ENCODE peak calls at places on chromosomes 7 and 10, in eight cellular contexts. B, N, M, R, K, Y, W and O are unnamed samples. For H3K36me3, the result is how much of the 10 kb centered on the place peaks cover.

GRCh38 chr10:45420453-45421192 is 46.6 kb downstream of the ALOX5 start:
- DNase-seq in K (peak), W (peak), B (peak), N (peak), R (peak), Y (peak), M (peak), O (no peak)

GRCh38 chr10:86400705-86401587 is 34.4 kb upstream of the GRID1 start:
- DNase-seq in B (peak), N (peak), K (no peak), Y (peak), R (peak), M (no peak), W (peak), O (no peak)

GRCh38 chr10:52951819-52952218 is 179.2 kb upstream of the MBL2 start:
- DNase-seq in B (no peak), K (no peak), Y (no peak), N (no peak), M (no peak), R (no peak), W (no peak), O (no peak)

GRCh38 chr7:102833343-102833742 is 79.5 kb upstream of the LRRC17 start:
- DNase-seq in K (no peak), M (no peak), R (no peak), W (no peak), Y (no peak), N (no peak), B (no peak), O (no peak)

GRCh38 chr7:151119902-151120301 is 33.6 kb downstream of the AGAP3 start:
- DNase-seq in M (no peak), B (no peak), Y (no peak), W (no peak), R (no peak), K (no peak), N (no peak), O (no peak)

GRCh38 chr10:32577448-32577847 is 131.5 kb downstream of the CCDC7 start:
- DNase-seq in K (no peak), B (no peak), Y (no peak), N (no peak), R (no peak), M (peak), W (no peak), O (peak)

GRCh38 chr7:134562136-134562535 is 13.2 kb downstream of the AKR1B15 start:
- DNase-seq in N (no peak), W (no peak), Y (no peak), R (no peak), M (peak), K (no peak), B (no peak), O (no peak)

GRCh38 chr7:13948019-13948781 is 41.3 kb downstream of the ETV1 start:
- DNase-seq in M (no peak), Y (no peak), K (no peak), N (no peak), R (no peak), W (no peak), B (no peak), O (no peak)

GRCh38 chr10:86139066-86139657 is 227.4 kb downstream of the GRID1 start:
- DNase-seq in K (no peak), W (no peak), R (no peak), M (no peak), B (no peak), Y (peak), N (no peak), O (no peak)

GRCh38 chr10:19168584-19168983 is 120.0 kb downstream of the MALRD1 start:
- DNase-seq in W (no peak), B (no peak), R (no peak), N (no peak), M (no peak), Y (no peak), K (no peak), O (no peak)

GRCh38 chr10:105843786-105844560 is 1202.9 kb downstream of the SORCS3 start:
- DNase-seq in N (no peak), W (no peak), R (no peak), Y (no peak), M (no peak), B (no peak), K (no peak), O (no peak)

GRCh38 chr7:137970263-137970975 is 31.5 kb downstream of the CREB3L2 start:
- DNase-seq in K (no peak), Y (no peak), W (no peak), N (peak), M (no peak), B (peak), R (no peak), O (peak)

GRCh38 chr10:132793871-132794849 is 8.2 kb upstream of the NKX6-2 start:
- DNase-seq in K (no peak), W (no peak), N (no peak), M (no peak), Y (no peak), R (no peak), B (no peak), O (no peak)

GRCh38 chr7:17939111-17939669 is 1.1 kb downstream of the SNX13 start:
- DNase-seq in W (no peak), B (no peak), Y (no peak), K (no peak), M (no peak), R (no peak), N (no peak), O (no peak)

GRCh38 chr7:22942191-22942590 is 71.7 kb downstream of the HYCC1 start:
- DNase-seq in K (no peak), Y (no peak), N (no peak), M (no peak), R (no peak), B (no peak), W (no peak), O (no peak)

GRCh38 chr7:157276091-157276561 is 60.7 kb upstream of the DNAJB6 start:
- DNase-seq in N (peak), R (no peak), W (no peak), M (no peak), Y (no peak), K (no peak), B (no peak), O (no peak)

GRCh38 chr7:70614237-70614984 is 517.5 kb upstream of the GALNT17 start:
- DNase-seq in N (peak), R (peak), Y (no peak), K (peak), M (no peak), B (peak), W (no peak), O (no peak)

GRCh38 chr10:100157140-100157539 is 28.7 kb downstream of the ERLIN1 start:
- DNase-seq in K (no peak), B (no peak), R (no peak), N (no peak), Y (no peak), M (no peak), W (no peak), O (no peak)

GRCh38 chr7:158008267-158008666 is 579.4 kb downstream of the PTPRN2 start:
- DNase-seq in R (no peak), W (no peak), Y (no peak), N (no peak), K (no peak), M (no peak), B (no peak), O (no peak)

GRCh38 chr7:154431045-154431444 is 378.8 kb downstream of the DPP6 start:
- DNase-seq in Y (no peak), M (no peak), K (no peak), N (no peak), W (no peak), R (no peak), B (no peak), O (no peak)

GRCh38 chr7:26198133-26198780 is 2.3 kb downstream of the HNRNPA2B1 start:
- DNase-seq in R (no peak), B (no peak), W (no peak), N (no peak), Y (no peak), K (no peak), M (no peak), O (no peak)

GRCh38 chr7:135274495-135275268 is 41.0 kb downstream of the STRA8 start:
- DNase-seq in W (peak), Y (peak), B (peak), M (peak), N (no peak), K (peak), R (peak), O (no peak)

GRCh38 chr10:12768156-12768731 is 233.3 kb downstream of the CCDC3 start:
- DNase-seq in W (no peak), M (peak), R (no peak), K (no peak), B (no peak), N (no peak), Y (no peak), O (no peak)

GRCh38 chr10:132107211-132107946 is 41.6 kb downstream of the JAKMIP3 start:
- DNase-seq in K (no peak), B (no peak), R (no peak), M (no peak), N (peak), Y (no peak), W (no peak), O (no peak)

GRCh38 chr10:102066421-102067068 is 1.4 kb downstream of the HPS6 start:
- DNase-seq in K (no peak), B (no peak), N (peak), R (no peak), Y (no peak), W (no peak), M (no peak), O (no peak)

GRCh38 chr10:61456095-61456789 is 3.1 kb upstream of the TMEM26 start:
- DNase-seq in B (no peak), W (no peak), Y (no peak), R (no peak), K (no peak), N (no peak), M (no peak), O (no peak)

GRCh38 chr10:61451357-61451756 is 1.8 kb downstream of the TMEM26 start:
- DNase-seq in N (no peak), W (no peak), R (no peak), M (no peak), K (no peak), Y (no peak), B (no peak), O (no peak)

GRCh38 chr10:61452229-61452651 is 941 bp downstream of the TMEM26 start:
- DNase-seq in N (no peak), R (peak), K (no peak), M (no peak), W (no peak), Y (no peak), B (peak), O (no peak)

GRCh38 chr10:61454541-61454940 is 1.4 kb upstream of the TMEM26 start:
- DNase-seq in W (no peak), Y (no peak), B (no peak), N (no peak), K (no peak), M (no peak), R (no peak), O (no peak)

DNA sequence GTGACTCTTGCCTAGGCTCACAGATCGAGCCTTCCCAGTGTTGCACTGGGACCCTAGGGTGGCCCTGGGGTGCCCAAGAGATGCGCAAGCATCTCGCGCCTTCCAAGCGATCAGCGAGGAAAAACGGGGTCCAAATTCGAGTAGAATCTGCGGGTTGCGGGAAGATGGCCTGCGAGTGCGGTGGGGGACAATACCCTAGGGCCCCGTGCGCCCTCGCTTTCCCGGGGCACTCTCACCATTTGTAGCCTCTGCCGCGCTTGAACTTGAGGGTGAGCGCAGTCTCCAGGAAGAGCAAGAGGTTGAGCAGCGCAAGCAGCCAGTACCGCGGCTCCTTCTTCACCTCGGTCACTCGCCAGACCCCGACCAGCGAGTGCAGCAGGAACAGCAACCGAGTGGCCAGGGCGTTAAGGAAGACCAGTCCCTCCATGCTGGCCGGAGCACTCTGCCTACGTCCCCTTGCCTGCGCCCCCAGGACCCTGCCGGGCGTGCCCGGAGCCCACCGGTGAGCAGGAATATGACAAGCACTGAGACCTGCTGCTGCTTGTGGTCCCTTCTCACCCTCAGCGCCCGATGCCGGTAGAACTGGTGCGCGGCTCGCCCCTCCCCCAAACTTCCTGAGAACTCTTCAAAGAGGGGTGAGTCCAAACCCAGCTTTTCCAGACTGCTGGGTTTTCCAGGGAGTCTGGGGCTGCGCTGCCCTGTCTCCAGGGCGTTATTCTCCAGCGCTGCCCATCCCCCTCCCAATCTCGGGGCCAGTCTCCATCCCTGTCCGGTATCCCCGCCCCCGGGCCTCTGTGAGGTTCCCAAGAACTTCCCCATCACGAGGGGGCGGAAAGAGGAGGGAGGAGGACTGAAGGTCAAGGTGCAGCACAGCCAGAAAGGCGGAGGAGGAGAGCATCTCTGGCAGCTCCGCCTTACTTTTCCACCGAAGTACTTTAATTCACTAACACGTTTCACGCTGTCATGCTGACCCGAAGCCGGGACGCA is at the start of gene TMEM26:
- DNase-seq in K (no peak), R (peak), B (peak), Y (peak), W (no peak), N (no peak), M (no peak), O (no peak)
- H3K4me3 ChIP-seq in K (peak), R (peak), B (peak), Y (peak), W (no peak), N (peak), M (peak), O (peak)

GRCh38 chr10:114121031-114121430 is 53.0 kb downstream of the CCDC186 start:
- DNase-seq in Y (no peak), B (no peak), M (no peak), W (no peak), R (no peak), N (no peak), K (no peak), O (no peak)

GRCh38 chr10:114115661-114116060 is 58.3 kb downstream of the CCDC186 start:
- DNase-seq in M (no peak), N (no peak), K (no peak), R (no peak), B (no peak), Y (no peak), W (no peak), O (no peak)

GRCh38 chr10:114117728-114118127 is 56.3 kb downstream of the CCDC186 start:
- DNase-seq in W (no peak), Y (no peak), M (no peak), R (no peak), N (no peak), B (no peak), K (no peak), O (no peak)

DNA sequence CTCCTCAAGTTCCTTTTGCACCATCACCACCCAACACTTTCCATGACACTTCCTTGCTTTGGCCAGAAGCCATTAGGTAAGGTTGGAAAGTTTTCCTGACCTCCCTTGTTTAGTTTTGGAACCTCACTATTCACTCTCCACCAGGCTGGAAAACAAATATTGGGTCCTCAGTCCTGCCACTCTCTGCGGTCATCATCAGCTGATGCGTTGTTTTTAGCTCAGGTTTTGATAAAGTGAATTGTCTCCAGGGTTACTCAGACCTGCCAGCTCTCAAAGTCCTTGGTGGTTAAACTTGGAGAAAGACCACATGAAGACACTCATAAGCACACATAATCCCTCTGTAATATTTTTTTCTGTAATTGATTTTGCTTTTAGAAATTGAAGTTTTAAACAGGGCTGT is 55.5 kb downstream of the CCDC186 start:
- DNase-seq in M (no peak), R (no peak), K (no peak), N (no peak), Y (no peak), B (no peak), W (no peak), O (no peak)
- H3K36me3 ChIP-seq in M (under half), R (under half), K (under half), N (under half), Y (under half), B (under half), W (under half), O (under half)

DNA sequence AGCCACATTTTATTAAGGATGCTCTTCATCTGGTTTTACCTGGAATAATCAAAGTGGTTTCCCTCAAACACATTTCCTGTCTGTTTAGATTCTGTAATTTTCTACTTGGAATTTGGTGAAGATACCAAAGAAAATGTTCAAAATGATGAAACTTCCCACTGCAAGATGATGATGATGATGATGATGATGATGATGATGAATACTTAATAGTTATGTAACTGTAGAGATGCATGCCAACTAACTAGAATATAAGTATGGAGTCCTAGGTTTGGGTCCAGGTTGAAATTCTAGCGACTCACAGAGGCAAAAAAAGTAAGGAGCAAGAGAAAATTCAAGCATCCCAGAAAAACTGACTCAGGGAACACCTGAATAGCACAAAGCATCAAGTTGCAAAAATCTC is 104.0 kb upstream of the KIAA1217 start:
- DNase-seq in M (no peak), K (no peak), Y (no peak), W (no peak), B (no peak), R (no peak), N (no peak), O (no peak)
- TF ChIP-seq CTCF in M (no peak), K (no peak), Y (no peak), W (no peak), B (no peak), R (no peak), N (no peak), O (no peak)

GRCh38 chr10:110501142-110501937 is 3.6 kb downstream of the DUSP5 start:
- DNase-seq in M (peak), W (peak), K (peak), B (peak), N (peak), Y (peak), R (peak), O (no peak)
- H3K4me3 ChIP-seq in M (peak), W (no peak), K (no peak), B (peak), N (no peak), Y (peak), R (no peak), O (peak)

GRCh38 chr10:92619368-92619767 is 26.4 kb downstream of the KIF11 start:
- DNase-seq in N (no peak), M (no peak), W (no peak), R (no peak), K (no peak), Y (no peak), B (no peak), O (no peak)

DNA sequence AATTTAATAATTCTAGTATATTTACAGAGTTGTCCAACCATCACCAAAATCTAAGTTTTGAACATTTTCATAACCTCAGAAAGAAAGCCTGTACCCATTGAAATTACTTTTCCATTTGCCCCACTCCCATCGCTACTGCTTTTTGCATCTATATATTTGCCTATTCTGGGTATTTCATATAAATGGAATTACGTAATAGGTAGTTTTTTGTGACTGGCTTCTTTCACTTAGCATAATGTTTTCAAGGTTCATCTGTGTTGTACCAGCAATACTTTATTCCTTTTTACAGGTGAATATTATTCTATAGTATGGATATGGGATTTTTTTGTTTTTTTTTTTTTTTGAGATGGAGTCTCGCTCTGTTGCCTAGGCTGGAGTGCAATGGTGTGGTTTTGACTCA is 22.6 kb downstream of the KIF11 start:
- DNase-seq in Y (no peak), N (no peak), K (no peak), B (no peak), R (no peak), M (no peak), W (no peak), O (no peak)
- H3K36me3 ChIP-seq in Y (under half), N (under half), K (under half), B (under half), R (under half), M (under half), W (under half), O (under half)

GRCh38 chr7:97971990-97972943 is 17.7 kb downstream of the OCM2 start:
- DNase-seq in N (peak), B (peak), W (peak), R (peak), Y (peak), K (peak), M (peak), O (peak)
- TF ChIP-seq CTCF in N (no peak), B (no peak), W (peak), R (no peak), Y (no peak), K (no peak), M (peak), O (peak)

GRCh38 chr10:5547684-5547933 is 22.8 kb downstream of the CALML3 start:
- DNase-seq in K (no peak), M (no peak), R (no peak), B (no peak), Y (no peak), W (no peak), N (peak), O (no peak)
- H3K4me3 ChIP-seq in K (no peak), M (no peak), R (no peak), B (peak), Y (peak), W (no peak), N (peak), O (no peak)